ENCODE peak calls at places on chromosome 4, in ten cellular contexts. R is ovary, E is stomach, N is upper lobe of left lung, H is suprapubic skin, K is A549, C is HepG2, S is K562, Y is tibial nerve, U is GM12878. A is an unnamed sample.

GRCh38 chr4:61575796-61576195 is 375.7 kb downstream of the ADGRL3 start:
- DNase-seq in U (no peak), H (no peak), N (no peak), R (no peak), S (no peak), K (no peak), Y (no peak), E (no peak), C (no peak), A (no peak)

GRCh38 chr4:3077796-3078195 is 3.3 kb downstream of the HTT start:
- DNase-seq in Y (no peak), K (no peak), H (no peak), N (no peak), R (no peak), C (no peak), U (peak), S (no peak), E (no peak), A (no peak)

GRCh38 chr4:21884615-21885014 is 64.0 kb downstream of the KCNIP4 start:
- DNase-seq in K (no peak), Y (no peak), S (no peak), N (no peak), R (no peak), C (no peak), E (no peak), U (no peak), H (no peak), A (no peak)

GRCh38 chr4:139639654-139640053 is 26.0 kb upstream of the MGST2 start:
- DNase-seq in Y (no peak), U (no peak), C (no peak), S (no peak), K (no peak), N (no peak), R (no peak), H (no peak), E (no peak), A (no peak)

GRCh38 chr4:165580379-165580905 is 201.6 kb downstream of the CPE start:
- DNase-seq in N (no peak), U (no peak), E (no peak), H (no peak), Y (no peak), K (no peak), C (no peak), R (no peak), S (no peak), A (no peak)

GRCh38 chr4:32768664-32769389 is 2048.7 kb downstream of the PCDH7 start:
- DNase-seq in E (no peak), C (peak), S (no peak), R (no peak), H (no peak), N (no peak), U (no peak), Y (no peak), K (no peak), A (no peak)

GRCh38 chr4:140092094-140092820 is 61.7 kb downstream of the MAML3 start:
- DNase-seq in E (peak), K (no peak), H (no peak), Y (no peak), S (peak), N (peak), U (no peak), R (no peak), C (no peak), A (peak)

GRCh38 chr4:137980641-137981040 is 261.5 kb downstream of the SLC7A11 start:
- DNase-seq in E (no peak), C (no peak), H (no peak), U (no peak), S (no peak), R (no peak), N (no peak), K (no peak), Y (no peak), A (no peak)

GRCh38 chr4:26858947-26859401 is 1.7 kb upstream of the STIM2 start:
- DNase-seq in H (no peak), E (no peak), K (no peak), R (no peak), Y (no peak), S (peak), N (no peak), U (no peak), C (no peak), A (no peak)

GRCh38 chr4:186644316-186644638 is 79.4 kb downstream of the FAT1 start:
- DNase-seq in U (no peak), K (no peak), H (no peak), N (no peak), S (no peak), C (no peak), E (no peak), Y (no peak), R (no peak), A (no peak)

GRCh38 chr4:181685911-181686310 is 557.3 kb upstream of the TENM3 start:
- DNase-seq in K (no peak), R (no peak), E (no peak), H (no peak), S (no peak), C (no peak), Y (no peak), U (no peak), N (no peak), A (no peak)

GRCh38 chr4:22616516-22616915 is 76.2 kb upstream of the GBA3 start:
- DNase-seq in Y (no peak), C (no peak), U (no peak), H (no peak), S (no peak), R (no peak), E (no peak), K (no peak), N (no peak), A (no peak)

GRCh38 chr4:70613893-70614572 is 14.5 kb upstream of the ENAM start:
- DNase-seq in Y (no peak), U (no peak), E (no peak), C (no peak), H (no peak), S (no peak), N (no peak), K (no peak), R (no peak), A (no peak)

GRCh38 chr4:123356914-123357313 is 39.7 kb upstream of the SPRY1 start:
- DNase-seq in H (no peak), K (no peak), C (no peak), S (peak), N (peak), Y (no peak), R (no peak), E (no peak), U (no peak), A (no peak)

GRCh38 chr4:175054980-175055379 is 136.8 kb downstream of the ADAM29 start:
- DNase-seq in R (no peak), U (no peak), Y (no peak), E (no peak), N (no peak), C (no peak), H (no peak), K (no peak), S (peak), A (no peak)

GRCh38 chr4:159235779-159236368 is 133.0 kb downstream of the RAPGEF2 start:
- DNase-seq in C (peak), H (no peak), K (no peak), S (no peak), E (no peak), R (no peak), U (no peak), N (no peak), Y (no peak), A (no peak)

GRCh38 chr4:152278505-152279301 is 257.2 kb downstream of the FBXW7 start:
- DNase-seq in E (peak), R (no peak), U (peak), S (no peak), N (no peak), Y (no peak), H (peak), K (no peak), C (no peak), A (peak)

GRCh38 chr4:123481034-123481433 is 84.4 kb downstream of the SPRY1 start:
- DNase-seq in E (no peak), K (no peak), S (no peak), N (no peak), H (no peak), R (no peak), C (no peak), Y (no peak), U (no peak), A (no peak)

GRCh38 chr4:40516651-40517050 is 113.0 kb downstream of the RBM47 start:
- DNase-seq in E (peak), Y (no peak), R (no peak), C (no peak), S (no peak), H (no peak), N (no peak), U (no peak), K (no peak), A (peak)

GRCh38 chr4:142091691-142092182 is 455.4 kb downstream of the IL15 start:
- DNase-seq in C (no peak), N (no peak), Y (peak), R (no peak), E (no peak), H (no peak), U (no peak), K (peak), S (no peak), A (no peak)

GRCh38 chr4:143336828-143337599 is at the start of gene GAB1:
- DNase-seq in S (peak), K (peak), R (peak), N (peak), E (peak), U (no peak), C (peak), Y (peak), H (peak), A (peak)

GRCh38 chr4:85607624-85608023 is 132.7 kb downstream of the ARHGAP24 start:
- DNase-seq in K (no peak), R (no peak), N (no peak), C (no peak), Y (no peak), H (no peak), U (peak), S (no peak), E (peak), A (peak)

GRCh38 chr4:2256156-2256731 is 5.7 kb downstream of the MXD4 start:
- DNase-seq in K (no peak), E (peak), S (no peak), Y (no peak), C (no peak), N (peak), R (peak), U (no peak), H (peak), A (peak)

GRCh38 chr4:188454573-188454972 is 315.3 kb downstream of the TRIML1 start:
- DNase-seq in R (no peak), E (no peak), Y (no peak), N (no peak), U (no peak), C (no peak), K (no peak), S (no peak), H (no peak), A (no peak)

GRCh38 chr4:20684852-20685763 is 15.2 kb upstream of the PACRGL start:
- DNase-seq in H (no peak), R (no peak), N (no peak), S (peak), U (no peak), E (no peak), Y (no peak), C (no peak), K (peak), A (no peak)

GRCh38 chr4:59689149-59689548 is 1511.0 kb upstream of the ADGRL3 start:
- DNase-seq in S (no peak), K (no peak), H (no peak), N (no peak), E (no peak), Y (no peak), R (no peak), U (no peak), C (no peak), A (no peak)

GRCh38 chr4:52714597-52715254 is 36.5 kb downstream of the ERVMER34-1 start:
- DNase-seq in S (peak), U (no peak), C (no peak), K (no peak), N (no peak), R (no peak), E (no peak), Y (no peak), H (no peak), A (no peak)

GRCh38 chr4:74311696-74312313 is 3.5 kb downstream of the EPGN start:
- DNase-seq in S (peak), N (no peak), Y (peak), U (peak), E (no peak), R (no peak), C (peak), K (peak), H (no peak), A (no peak)

GRCh38 chr4:140800686-140801085 is 44.5 kb upstream of the TBC1D9 start:
- DNase-seq in R (no peak), N (no peak), K (no peak), S (no peak), E (no peak), C (no peak), U (no peak), H (no peak), Y (no peak), A (peak)

GRCh38 chr4:184470785-184471110 is 3.6 kb downstream of the IRF2 start:
- DNase-seq in U (no peak), K (no peak), R (no peak), Y (no peak), C (no peak), S (no peak), N (no peak), H (no peak), E (no peak), A (no peak)

GRCh38 chr4:129929052-129929451 is 833.1 kb downstream of the C4orf33 start:
- DNase-seq in E (no peak), S (no peak), R (no peak), K (no peak), C (no peak), Y (no peak), U (no peak), H (no peak), N (no peak), A (no peak)

GRCh38 chr4:74428278-74428677 is 16.7 kb upstream of the AREG start:
- DNase-seq in R (no peak), Y (no peak), E (no peak), S (no peak), N (no peak), U (no peak), C (no peak), K (no peak), H (no peak), A (no peak)

GRCh38 chr4:72555377-72555831 is 13.6 kb downstream of the ADAMTS3 start:
- DNase-seq in R (no peak), N (no peak), S (peak), Y (no peak), K (no peak), E (no peak), H (no peak), C (no peak), U (no peak), A (no peak)

GRCh38 chr4:182648766-182649165 is 268.4 kb downstream of the DCTD start:
- DNase-seq in C (no peak), U (no peak), K (no peak), S (no peak), H (no peak), E (no peak), Y (no peak), R (no peak), N (no peak), A (no peak)

GRCh38 chr4:108527729-108528128 is 92.6 kb upstream of the RPL34 start:
- DNase-seq in R (no peak), U (no peak), K (no peak), S (no peak), Y (no peak), E (no peak), H (no peak), C (no peak), N (no peak), A (no peak)

GRCh38 chr4:165788686-165789463 is 84.2 kb upstream of the TLL1 start:
- DNase-seq in H (no peak), K (no peak), C (no peak), Y (no peak), E (no peak), S (no peak), U (no peak), N (no peak), R (no peak), A (no peak)

GRCh38 chr4:94621491-94622080 is 136.2 kb upstream of the BMPR1B start:
- DNase-seq in R (no peak), E (no peak), U (no peak), Y (peak), N (no peak), C (peak), S (peak), H (no peak), K (peak), A (no peak)

GRCh38 chr4:47071863-47072441 is 40.6 kb downstream of the GABRB1 start:
- DNase-seq in C (no peak), H (no peak), E (no peak), N (no peak), U (no peak), S (no peak), K (no peak), Y (no peak), R (no peak), A (no peak)

DNA sequence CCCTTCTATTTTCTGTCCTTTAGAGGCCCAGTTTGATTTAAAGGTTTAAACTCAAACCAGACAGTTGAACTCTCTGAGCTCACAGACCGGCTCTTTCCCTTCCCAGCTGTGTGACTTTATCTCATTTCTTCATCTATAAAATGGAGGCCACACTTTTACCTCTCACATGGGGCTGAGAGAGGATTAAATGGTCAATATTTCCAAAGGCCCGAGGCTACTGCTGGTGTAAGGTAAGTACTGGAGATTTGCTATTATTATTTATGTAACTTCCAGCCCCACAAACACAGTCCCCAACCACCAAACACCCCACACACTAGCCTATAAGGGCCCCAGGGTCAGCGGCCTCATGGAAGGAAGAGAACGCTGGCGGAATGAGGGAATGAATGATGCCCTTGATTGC is 13.6 kb upstream of the CYTL1 start:
- DNase-seq in H (no peak), N (no peak), C (no peak), K (no peak), R (no peak), S (no peak), U (no peak), E (no peak), Y (no peak), A (no peak)
- TF ChIP-seq EP300 in H (no peak), N (no peak), C (no peak), K (no peak), R (no peak), S (no peak), U (no peak), E (no peak), Y (no peak), A (no peak)

GRCh38 chr4:80188801-80189458 is 8.4 kb upstream of the PRDM8 start:
- DNase-seq in C (no peak), H (no peak), S (no peak), K (no peak), U (no peak), R (no peak), E (no peak), Y (no peak), N (peak), A (no peak)
- H3K27ac ChIP-seq in C (no peak), H (no peak), S (no peak), K (no peak), U (no peak), R (no peak), E (no peak), Y (no peak), N (no peak), A (no peak)

GRCh38 chr4:122219356-122219755 is 67.2 kb downstream of the BLTP1 start:
- DNase-seq in S (no peak), N (no peak), Y (no peak), U (no peak), C (no peak), R (no peak), H (no peak), E (no peak), K (no peak), A (no peak)
- TF ChIP-seq POLR2A in S (no peak), N (no peak), Y (no peak), U (no peak), C (no peak), R (no peak), H (no peak), E (no peak), K (no peak), A (no peak)

DNA sequence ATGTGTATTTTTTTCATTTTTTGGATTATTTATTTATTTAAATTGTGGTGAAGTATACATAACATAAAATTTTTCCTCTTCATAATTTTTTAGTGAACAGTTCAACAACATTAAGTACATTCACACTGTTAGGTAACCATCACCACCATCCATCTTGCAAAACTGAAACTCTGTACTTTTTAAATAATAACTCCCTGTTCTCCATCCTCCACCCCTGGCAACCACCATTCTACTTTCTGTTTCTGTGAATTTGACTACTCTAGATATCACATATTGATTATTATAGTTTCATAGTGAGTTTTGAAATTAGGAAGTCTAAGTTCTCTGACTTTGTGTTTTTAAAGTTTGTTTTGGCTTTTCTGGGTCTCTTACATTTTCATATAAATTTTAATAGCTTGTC is 89.3 kb upstream of the STX18 start:
- DNase-seq in E (no peak), K (no peak), Y (no peak), R (no peak), N (no peak), U (peak), H (no peak), S (no peak), C (no peak), A (no peak)
- TF ChIP-seq EP300 in E (no peak), K (no peak), Y (no peak), R (no peak), N (no peak), U (no peak), H (no peak), S (no peak), C (no peak), A (no peak)

GRCh38 chr4:8101796-8102355 is 56.7 kb downstream of the ABLIM2 start:
- DNase-seq in S (no peak), Y (no peak), U (no peak), R (no peak), K (no peak), H (no peak), C (no peak), N (no peak), E (no peak), A (no peak)
- H3K27ac ChIP-seq in S (no peak), Y (peak), U (no peak), R (no peak), K (peak), H (peak), C (no peak), N (no peak), E (no peak), A (no peak)

GRCh38 chr4:76690906-76691275 is 207.1 kb downstream of the SOWAHB start:
- DNase-seq in R (no peak), U (no peak), S (no peak), C (no peak), N (no peak), H (no peak), K (no peak), Y (no peak), E (no peak), A (no peak)

GRCh38 chr4:76690091-76690905 is 207.6 kb downstream of the SOWAHB start:
- DNase-seq in C (no peak), S (no peak), R (no peak), E (peak), K (peak), U (no peak), H (no peak), Y (no peak), N (no peak), A (peak)

GRCh38 chr4:76688737-76689078 is 209.2 kb downstream of the SOWAHB start:
- DNase-seq in K (no peak), Y (no peak), H (no peak), R (no peak), E (no peak), C (no peak), N (no peak), U (no peak), S (no peak), A (no peak)

GRCh38 chr4:76687730-76688441 is 210.1 kb downstream of the SOWAHB start:
- DNase-seq in S (peak), U (no peak), H (no peak), K (no peak), N (no peak), R (no peak), C (no peak), E (no peak), Y (no peak), A (no peak)

GRCh38 chr4:76689079-76689817 is 208.7 kb downstream of the SOWAHB start:
- DNase-seq in K (peak), E (peak), S (no peak), C (no peak), H (no peak), Y (peak), R (peak), N (peak), U (no peak), A (peak)
- TF ChIP-seq POLR2A in K (peak), E (no peak), S (no peak), C (no peak), H (no peak), Y (no peak), R (no peak), N (no peak), U (no peak), A (peak)

A was measured in transverse colon.